ENCODE peak calls at places on chromosomes 4 and X, in nine cellular contexts. V, E, N, W, G, Q, H, A and C are unnamed samples.

GRCh38 chr4:25310066-25310824 is 2.3 kb upstream of the ZCCHC4 start:
- DNase-seq in V (peak; percentile 17), E (no peak), N (no peak), W (no peak), G (no peak), Q (no peak), H (no peak), A (no peak), C (peak; percentile 59)

GRCh38 chrX:120308959-120309872 is 2.0 kb downstream of the TMEM255A start:
- DNase-seq in V (peak; percentile 33), E (peak; percentile 61), N (peak; percentile 54), W (peak; percentile 82), G (peak; percentile 56), Q (peak; percentile 53), H (no peak), A (peak; percentile 14), C (peak; percentile 26)

GRCh38 chr4:140092094-140092820 is 61.7 kb downstream of the MAML3 start:
- DNase-seq in V (no peak), E (peak; percentile 61), N (no peak), W (peak; percentile 96), G (peak; percentile 53), Q (no peak), H (no peak), A (no peak), C (no peak)

GRCh38 chr4:182938213-182938645 is 21.0 kb upstream of the DCTD start:
- DNase-seq in V (peak; percentile 73), E (peak; percentile 78), N (peak; percentile 60), W (peak; percentile 75), G (peak; percentile 76), Q (peak; percentile 65), H (no peak), A (peak; percentile 56), C (peak; percentile 69)

GRCh38 chr4:55411621-55412020 is 15.9 kb downstream of the TMEM165 start:
- DNase-seq in V (no peak), E (no peak), N (no peak), W (no peak), G (no peak), Q (no peak), H (no peak), A (peak; percentile 37), C (no peak)

GRCh38 chr4:141731481-141731880 is 95.1 kb downstream of the IL15 start:
- DNase-seq in V (no peak), E (no peak), N (no peak), W (no peak), G (no peak), Q (no peak), H (no peak), A (peak; percentile 41), C (no peak)

GRCh38 chr4:85673540-85673939 is 198.6 kb downstream of the ARHGAP24 start:
- DNase-seq in V (no peak), E (no peak), N (no peak), W (no peak), G (no peak), Q (no peak), H (no peak), A (no peak), C (no peak)

GRCh38 chr4:56979674-56980073 is 978 bp downstream of the POLR2B start:
- DNase-seq in V (no peak), E (peak; percentile 31), N (no peak), W (peak; percentile 37), G (no peak), Q (no peak), H (no peak), A (peak; percentile 19), C (peak; percentile 29)

GRCh38 chrX:136652822-136653723 is 5.1 kb downstream of the CD40LG start:
- DNase-seq in V (peak; percentile 38), E (no peak), N (no peak), W (no peak), G (no peak), Q (no peak), H (no peak), A (no peak), C (no peak)

GRCh38 chr4:155548173-155548572 is 118.5 kb upstream of the GUCY1A1 start:
- DNase-seq in V (no peak), E (no peak), N (no peak), W (peak; percentile 4), G (no peak), Q (no peak), H (no peak), A (peak; percentile 14), C (no peak)

GRCh38 chrX:107678957-107679740 is 50.8 kb downstream of the PRPS1 start:
- DNase-seq in V (peak; percentile 69), E (peak; percentile 79), N (peak; percentile 79), W (no peak), G (no peak), Q (peak; percentile 91), H (no peak), A (peak; percentile 71), C (peak; percentile 91)

GRCh38 chr4:140096921-140097320 is 57.1 kb downstream of the MAML3 start:
- DNase-seq in V (peak; percentile 42), E (no peak), N (no peak), W (no peak), G (no peak), Q (peak; percentile 65), H (no peak), A (peak; percentile 44), C (no peak)

GRCh38 chrX:66408507-66408906 is 230.4 kb downstream of the EDA2R start:
- DNase-seq in V (no peak), E (no peak), N (no peak), W (no peak), G (no peak), Q (no peak), H (no peak), A (no peak), C (no peak)

GRCh38 chr4:54082168-54082567 is 17.8 kb upstream of the CHIC2 start:
- DNase-seq in V (peak; percentile 100), E (peak; percentile 57), N (peak; percentile 96), W (no peak), G (no peak), Q (peak; percentile 99), H (peak; percentile 97), A (peak; percentile 100), C (peak; percentile 98)

GRCh38 chrX:24378706-24379105 is 18.3 kb downstream of the SUPT20HL1 start:
- DNase-seq in V (no peak), E (no peak), N (no peak), W (no peak), G (no peak), Q (no peak), H (no peak), A (no peak), C (no peak)
- H3K4me3 ChIP-seq in V (no peak overlapping the region), E (no peak overlapping the region), N (no peak overlapping the region), W (no peak overlapping the region), G (no peak overlapping the region), Q (no peak overlapping the region), H (no peak overlapping the region), A (no peak overlapping the region), C (no peak overlapping the region)

DNA sequence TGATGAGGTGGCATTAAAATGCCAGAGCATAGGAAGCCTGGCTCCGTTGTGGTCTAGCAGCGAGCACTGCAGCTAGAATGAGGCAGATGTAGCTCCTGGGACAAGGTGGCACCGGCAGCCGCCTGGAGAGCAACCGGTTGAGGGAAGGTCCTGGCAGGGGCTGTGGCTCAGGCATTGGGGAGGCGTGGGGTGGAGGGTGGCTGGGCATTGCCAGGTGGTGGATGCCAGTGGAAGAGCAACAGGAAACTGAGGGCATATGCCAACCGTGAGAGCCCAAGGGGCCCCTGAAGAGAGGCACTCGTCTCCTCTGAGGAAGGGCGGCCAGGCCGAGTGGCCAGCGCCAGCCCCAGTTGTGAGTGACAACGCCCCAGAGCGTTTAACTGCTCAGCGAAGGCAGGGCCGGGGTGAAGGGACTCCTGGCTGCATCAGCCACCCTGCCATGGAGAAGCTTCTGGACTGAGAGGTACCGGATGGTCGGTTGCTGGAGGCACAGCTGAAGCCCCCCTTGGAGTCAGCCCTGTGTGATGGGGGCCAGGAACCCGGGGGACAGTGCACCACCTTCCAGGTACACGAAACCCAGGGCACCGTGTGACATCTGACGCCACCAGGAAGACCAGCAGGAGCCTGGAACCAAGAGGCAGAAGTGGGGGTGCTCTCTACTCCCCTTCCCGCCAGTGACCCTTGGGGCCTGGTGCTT is 13.2 kb upstream of the PDE6B start:
- DNase-seq in V (no peak), E (no peak), N (no peak), W (no peak), G (peak; percentile 38), Q (no peak), H (no peak), A (no peak), C (no peak)
- TF ChIP-seq CTCF in V (no peak), E (no peak), N (no peak), W (no peak), G (no peak), Q (no peak), H (no peak), A (no peak), C (no peak)

DNA sequence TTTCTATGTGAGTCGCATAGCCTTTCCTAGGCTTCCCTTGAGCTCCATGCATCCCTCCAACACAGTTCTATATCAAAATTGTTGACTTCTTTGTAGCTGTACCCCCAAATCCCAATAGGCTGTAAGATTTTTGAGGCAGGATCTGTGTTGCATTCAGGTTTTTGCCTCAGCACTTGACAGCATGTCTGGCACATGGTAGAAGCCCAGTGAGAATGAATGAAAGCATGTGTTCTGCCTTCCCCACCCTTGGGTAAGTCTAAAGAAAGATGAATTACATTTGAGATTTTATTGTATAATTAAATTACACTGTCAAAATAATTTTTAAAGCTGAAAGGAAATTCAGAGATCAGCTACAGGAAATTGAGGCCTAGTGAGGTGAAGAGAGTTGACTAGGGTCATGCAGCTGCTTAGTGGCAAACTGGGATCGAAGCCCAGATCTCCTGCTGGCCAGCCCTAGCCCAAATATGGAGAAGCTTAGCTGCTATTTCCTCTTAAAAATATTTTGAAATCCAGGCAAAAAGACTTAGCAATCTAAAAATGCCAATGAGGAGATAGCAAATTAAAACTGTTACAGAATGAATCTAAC is 122.5 kb downstream of the SPATA18 start:
- DNase-seq in V (peak; percentile 39), E (no peak), N (no peak), W (no peak), G (no peak), Q (peak; percentile 50), H (no peak), A (no peak), C (peak; percentile 35)
- H3K4me3 ChIP-seq in V (no peak overlapping the region), E (no peak overlapping the region), N (no peak overlapping the region), W (no peak overlapping the region), G (no peak overlapping the region), Q (no peak overlapping the region), H (no peak overlapping the region), A (no peak overlapping the region), C (no peak overlapping the region)

GRCh38 chr4:18041114-18041513 is 19.6 kb upstream of the LCORL start:
- DNase-seq in V (no peak), E (no peak), N (no peak), W (no peak), G (no peak), Q (no peak), H (no peak), A (no peak), C (no peak)

GRCh38 chr4:18042012-18042411 is 20.5 kb upstream of the LCORL start:
- DNase-seq in V (no peak), E (no peak), N (no peak), W (no peak), G (no peak), Q (no peak), H (no peak), A (no peak), C (no peak)

GRCh38 chr4:18039113-18039512 is 17.6 kb upstream of the LCORL start:
- DNase-seq in V (no peak), E (no peak), N (no peak), W (no peak), G (no peak), Q (no peak), H (peak; percentile 32), A (peak; percentile 5), C (no peak)

DNA sequence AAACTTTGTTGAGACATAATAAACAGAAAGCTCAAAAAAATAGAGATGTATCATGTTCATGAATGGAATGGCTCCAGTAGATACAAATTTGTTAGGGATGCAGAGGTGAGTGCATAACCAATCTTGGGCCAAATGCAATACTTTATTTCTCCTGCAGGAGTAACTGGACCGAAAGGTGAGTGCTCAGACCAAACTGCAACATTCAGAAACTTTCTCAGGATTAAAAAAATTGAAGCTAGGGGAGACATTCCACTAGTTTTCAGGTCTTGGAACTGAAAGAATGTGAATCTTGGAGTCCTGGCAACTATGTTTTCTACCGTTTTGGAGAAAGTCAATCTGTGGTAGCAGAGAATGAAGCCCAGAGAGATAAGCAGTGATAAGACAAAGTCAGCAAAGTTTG is 21.2 kb upstream of the LCORL start:
- DNase-seq in V (no peak), E (no peak), N (no peak), W (peak; percentile 4), G (no peak), Q (no peak), H (no peak), A (no peak), C (no peak)
- TF ChIP-seq CTCF in V (peak; percentile 32), E (no peak), N (peak; percentile 32), W (peak; percentile 44), G (no peak), Q (peak; percentile 23), H (peak; percentile 37), A (no peak), C (peak; percentile 34)